ENCODE peak calls at places on chromosomes 13 and 19, in eight cellular contexts. A is breast epithelium, W is BE2C, M is uterus, I is right atrium auricular region, B is heart right ventricle, S is GM12865, O is foreskin fibroblast. G is an unnamed sample.
A peak's percentile ranks its signal among the peaks of the same experiment; 100 is the strongest.

GRCh38 chr13:106688940-106689339 is 121.0 kb upstream of the ARGLU1 start:
- DNase-seq in A (no peak), W (no peak), M (no peak), I (no peak), B (no peak), S (no peak), O (no peak), G (no peak)

GRCh38 chr19:18306903-18307681 is 15.8 kb downstream of the LSM4 start:
- DNase-seq in A (no peak), W (no peak), M (no peak), I (no peak), B (no peak), S (peak; percentile 49), O (no peak), G (peak; percentile 22)

GRCh38 chr19:46950526-46951235 is 69.0 kb upstream of the NPAS1 start:
- DNase-seq in A (no peak), W (no peak), M (no peak), I (no peak), B (no peak), S (peak; percentile 29), O (no peak), G (no peak)

GRCh38 chr13:113351514-113352026 is 12.4 kb downstream of the GRTP1 start:
- DNase-seq in A (no peak), W (no peak), M (no peak), I (no peak), B (no peak), S (no peak), O (peak; percentile 17), G (peak; percentile 12)

GRCh38 chr13:36528105-36528504 is 95.8 kb downstream of the CCNA1 start:
- DNase-seq in A (no peak), W (no peak), M (no peak), I (no peak), B (no peak), S (no peak), O (no peak), G (no peak)

GRCh38 chr13:29438772-29439171 is 156.7 kb downstream of the SLC7A1 start:
- DNase-seq in A (no peak), W (no peak), M (no peak), I (no peak), B (peak; percentile 40), S (no peak), O (no peak), G (peak; percentile 62)

GRCh38 chr19:42683917-42684513 is 56.3 kb downstream of the PSG3 start:
- DNase-seq in A (no peak), W (peak; percentile 25), M (no peak), I (no peak), B (no peak), S (peak; percentile 42), O (peak; percentile 65), G (peak; percentile 57)

GRCh38 chr13:44373601-44374347 is at the start of gene SERP2:
- DNase-seq in A (no peak), W (peak; percentile 69), M (peak; percentile 60), I (no peak), B (peak; percentile 41), S (no peak), O (peak; percentile 51), G (peak; percentile 34)

GRCh38 chr19:10417598-10418280 is 2.6 kb upstream of the PDE4A start:
- DNase-seq in A (no peak), W (peak; percentile 45), M (no peak), I (no peak), B (no peak), S (no peak), O (no peak), G (no peak)

GRCh38 chr13:32036131-32036695 is 4.6 kb downstream of the FRY start:
- DNase-seq in A (no peak), W (no peak), M (no peak), I (no peak), B (peak; percentile 33), S (no peak), O (no peak), G (no peak)
- H3K4me3 ChIP-seq in A (no peak overlapping the region), W (peak overlapping the region; percentile 18), M (no peak overlapping the region), I (no peak overlapping the region), B (no peak overlapping the region), S (no peak overlapping the region), O (no peak overlapping the region), G (no peak overlapping the region)

DNA sequence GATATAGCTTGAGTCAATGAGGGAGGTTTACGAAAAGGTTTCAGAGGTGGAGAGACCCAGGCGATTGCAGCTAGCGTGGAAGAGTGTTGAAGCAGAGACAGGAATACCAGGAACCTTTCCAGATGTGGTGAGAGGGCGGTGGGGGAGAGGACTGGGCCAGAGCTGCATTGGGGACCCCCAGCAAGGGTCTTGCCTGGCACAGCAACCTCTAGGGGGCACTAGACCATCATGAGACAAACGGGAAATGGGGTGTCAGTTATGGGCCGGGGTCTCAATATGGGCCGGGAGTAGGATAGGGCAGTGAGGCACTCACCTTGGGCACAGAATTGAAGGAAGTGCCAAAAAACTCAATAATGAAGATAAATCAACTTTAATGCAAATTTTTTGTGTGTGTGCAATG is 2.1 kb upstream of the LRP3 start:
- DNase-seq in A (no peak), W (no peak), M (no peak), I (no peak), B (no peak), S (no peak), O (no peak), G (no peak)
- TF ChIP-seq CTCF in A (no peak), W (peak; percentile 45), M (no peak), I (no peak), B (no peak), S (peak; percentile 22), O (peak; percentile 13), G (no peak)

DNA sequence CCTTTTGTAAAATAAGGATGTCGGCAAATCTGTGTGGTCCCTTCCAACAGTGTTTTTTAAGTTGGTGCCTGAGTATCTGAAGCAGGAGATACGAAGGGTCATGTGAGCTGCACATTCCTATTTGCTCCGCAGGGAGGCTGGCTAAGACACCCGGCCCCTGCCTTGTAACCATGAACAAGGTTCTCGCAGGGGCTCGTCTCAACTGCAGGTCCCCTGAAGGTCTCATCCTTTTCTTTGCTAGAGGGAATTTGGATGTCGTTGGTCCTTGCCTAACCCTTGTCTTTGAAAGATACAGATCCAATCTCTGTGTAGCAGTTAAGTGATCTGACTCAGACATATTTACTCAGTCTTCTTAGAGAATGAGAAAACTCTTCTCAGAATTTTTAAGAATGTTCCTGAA is 64.4 kb downstream of the LRCH1 start:
- DNase-seq in A (no peak), W (no peak), M (peak; percentile 27), I (no peak), B (no peak), S (no peak), O (no peak), G (peak; percentile 38)
- H3K4me3 ChIP-seq in A (no peak overlapping the region), W (no peak overlapping the region), M (no peak overlapping the region), I (no peak overlapping the region), B (no peak overlapping the region), S (no peak overlapping the region), O (no peak overlapping the region), G (no peak overlapping the region)

DNA sequence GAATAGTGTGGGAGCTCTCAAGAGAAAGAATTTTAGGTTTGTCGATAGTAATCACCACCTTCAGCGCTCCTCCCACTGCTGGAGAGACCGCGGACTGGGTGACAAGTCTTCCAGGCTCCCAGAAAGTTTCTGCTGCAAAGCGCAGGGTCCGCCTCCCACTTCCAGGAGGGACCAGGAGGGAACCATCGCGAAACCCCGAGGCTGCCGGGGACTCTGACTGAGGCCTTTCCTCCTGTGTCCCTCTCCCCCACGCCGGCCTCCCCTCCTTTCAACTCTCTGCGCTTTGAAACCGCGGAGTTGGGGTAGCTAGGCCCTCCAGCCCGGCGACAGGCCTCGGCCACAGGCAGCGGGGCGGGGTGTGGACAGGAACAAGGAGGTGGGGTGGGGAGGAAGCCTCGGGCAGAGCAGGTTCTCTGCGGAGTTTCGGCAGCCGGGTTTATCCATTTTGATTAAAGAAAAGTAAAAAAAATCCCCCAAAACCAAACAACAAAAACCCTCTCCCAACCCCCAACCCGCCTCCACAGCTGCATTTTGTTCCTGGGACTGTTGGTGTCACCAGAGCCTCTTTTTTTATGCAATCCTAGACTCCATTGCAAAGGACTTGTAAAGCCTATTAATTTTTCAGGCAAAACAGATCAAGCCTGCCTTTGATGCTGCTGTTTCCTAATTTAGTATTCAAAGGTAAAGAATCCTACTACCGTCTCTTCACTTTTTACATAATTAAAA is 157.2 kb downstream of the TM9SF2 start:
- DNase-seq in A (peak; percentile 57), W (peak; percentile 19), M (peak; percentile 52), I (peak; percentile 71), B (peak; percentile 50), S (peak; percentile 61), O (peak; percentile 72), G (peak; percentile 56)
- TF ChIP-seq CTCF in A (peak; percentile 16), W (peak; percentile 55), M (peak; percentile 30), I (peak; percentile 37), B (no peak), S (peak; percentile 37), O (peak; percentile 33), G (peak; percentile 36)

GRCh38 chr19:48248081-48248833 is 7.5 kb downstream of the CARD8 start:
- DNase-seq in A (no peak), W (no peak), M (no peak), I (no peak), B (no peak), S (peak; percentile 26), O (no peak), G (no peak)
- H3K4me3 ChIP-seq in A (peak overlapping the region; percentile 50), W (no peak overlapping the region), M (no peak overlapping the region), I (peak overlapping the region; percentile 18), B (peak overlapping the region; percentile 56), S (peak overlapping the region; percentile 65), O (no peak overlapping the region), G (no peak overlapping the region)

GRCh38 chr13:33556828-33557227 is 261.1 kb upstream of the RFC3 start:
- DNase-seq in A (no peak), W (no peak), M (no peak), I (no peak), B (no peak), S (no peak), O (no peak), G (no peak)
- TF ChIP-seq CTCF in A (no peak), W (no peak), M (no peak), I (no peak), B (no peak), S (no peak), O (no peak), G (no peak)

GRCh38 chr19:33442706-33443105 is 69.2 kb downstream of the CEBPG start:
- DNase-seq in A (peak; percentile 20), W (no peak), M (no peak), I (no peak), B (no peak), S (no peak), O (no peak), G (no peak)

GRCh38 chr19:33440241-33440640 is 66.7 kb downstream of the CEBPG start:
- DNase-seq in A (no peak), W (no peak), M (no peak), I (no peak), B (no peak), S (no peak), O (no peak), G (no peak)

GRCh38 chr19:33440682-33441081 is 67.2 kb downstream of the CEBPG start:
- DNase-seq in A (no peak), W (no peak), M (no peak), I (no peak), B (no peak), S (no peak), O (no peak), G (no peak)

GRCh38 chr19:33441277-33441699 is 67.8 kb downstream of the CEBPG start:
- DNase-seq in A (peak; percentile 51), W (no peak), M (no peak), I (no peak), B (no peak), S (no peak), O (no peak), G (no peak)

GRCh38 chr19:33441828-33442227 is 68.3 kb downstream of the CEBPG start:
- DNase-seq in A (no peak), W (no peak), M (peak; percentile 1), I (no peak), B (no peak), S (no peak), O (no peak), G (no peak)
- H3K4me3 ChIP-seq in A (no peak overlapping the region), W (no peak overlapping the region), M (no peak overlapping the region), I (no peak overlapping the region), B (no peak overlapping the region), S (no peak overlapping the region), O (no peak overlapping the region), G (no peak overlapping the region)

G was measured in fibroblast of the aortic adventitia.